ENCODE peak calls at places on chromosome 18, in four cellular contexts. A, V, R and Q are unnamed samples.

GRCh38 chr18:7568426-7568825 is 1.3 kb downstream of the PTPRM start:
- DNase-seq in V (peak), A (no peak), R (peak), Q (no peak)

GRCh38 chr18:72013512-72013911 is 530.6 kb downstream of the CBLN2 start:
- DNase-seq in V (no peak), R (no peak), A (no peak), Q (no peak)

GRCh38 chr18:23113576-23113975 is 21.7 kb upstream of the CABLES1 start:
- DNase-seq in V (no peak), A (no peak), R (no peak), Q (no peak)

GRCh38 chr18:25350561-25351201 is 1.3 kb downstream of the ZNF521 start:
- DNase-seq in V (peak), A (no peak), R (no peak), Q (peak)

GRCh38 chr18:38635706-38636105 is 1070.1 kb upstream of the CELF4 start:
- DNase-seq in V (no peak), R (no peak), A (no peak), Q (no peak)

GRCh38 chr18:35635171-35635570 is 53.6 kb downstream of the GALNT1 start:
- DNase-seq in V (no peak), R (no peak), A (no peak), Q (no peak)

GRCh38 chr18:24811963-24812681 is 351.7 kb downstream of the HRH4 start:
- DNase-seq in A (no peak), V (no peak), R (no peak), Q (no peak)

GRCh38 chr18:44625367-44625766 is 55.3 kb upstream of the SETBP1 start:
- DNase-seq in R (no peak), A (no peak), V (no peak), Q (no peak)

GRCh38 chr18:23827681-23828080 is 138.4 kb downstream of the LAMA3 start:
- DNase-seq in R (no peak), A (no peak), V (no peak), Q (peak)

GRCh38 chr18:4453712-4454547 is 1.2 kb downstream of the DLGAP1 start:
- DNase-seq in V (no peak), R (no peak), A (no peak), Q (no peak)

GRCh38 chr18:11245889-11246288 is 96.5 kb upstream of the PIEZO2 start:
- DNase-seq in V (no peak), A (no peak), R (no peak), Q (no peak)

GRCh38 chr18:15005313-15006130 is 257.6 kb downstream of the ANKRD30B start:
- DNase-seq in A (no peak), R (no peak), V (no peak), Q (no peak)

DNA sequence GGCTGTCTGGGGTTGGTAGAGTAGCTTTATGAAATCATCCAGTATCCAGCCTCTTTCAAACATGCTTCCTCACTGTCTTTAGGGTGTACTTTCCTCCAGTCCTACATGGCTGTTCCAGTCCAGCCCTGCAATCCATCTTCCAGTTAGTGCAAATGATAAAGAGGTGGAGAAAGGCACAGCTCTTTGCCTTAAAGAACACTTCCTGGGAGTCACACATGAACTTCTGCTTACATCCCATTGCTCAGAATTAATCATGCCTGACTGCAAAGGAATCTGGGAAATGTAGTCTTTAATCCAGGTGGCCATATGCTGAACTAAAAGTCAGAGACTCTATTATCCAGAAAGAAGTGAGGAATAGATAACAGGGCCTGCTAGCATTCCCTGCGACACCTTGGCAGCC is 220.4 kb downstream of the HAUS1 start:
- DNase-seq in A (no peak), R (no peak), V (no peak), Q (no peak)
- H3K27ac ChIP-seq in A (no peak), R (no peak), V (no peak), Q (no peak)

GRCh38 chr18:59272971-59273935 is at the start of gene RAX:
- DNase-seq in R (no peak), A (no peak), V (no peak), Q (no peak)

GRCh38 chr18:59270689-59271257 is 2.5 kb downstream of the RAX start:
- DNase-seq in R (no peak), V (no peak), A (no peak), Q (no peak)

GRCh38 chr18:59269563-59270214 is 3.6 kb downstream of the RAX start:
- DNase-seq in A (no peak), R (no peak), V (no peak), Q (no peak)

GRCh38 chr18:59272221-59272888 is 899 bp downstream of the RAX start:
- DNase-seq in R (no peak), A (no peak), V (no peak), Q (no peak)

GRCh38 chr18:59271606-59272220 is 1.5 kb downstream of the RAX start:
- DNase-seq in A (no peak), R (no peak), V (no peak), Q (no peak)
- H3K4me3 ChIP-seq in A (no peak), R (no peak), V (no peak), Q (no peak)

GRCh38 chr18:58525928-58526424 is 102.9 kb downstream of the ALPK2 start:
- DNase-seq in A (no peak), R (no peak), V (no peak), Q (no peak)

GRCh38 chr18:58526425-58527115 is 102.3 kb downstream of the ALPK2 start:
- DNase-seq in A (no peak), V (no peak), R (no peak), Q (no peak)

GRCh38 chr18:58525517-58525916 is 103.4 kb downstream of the ALPK2 start:
- DNase-seq in R (no peak), V (no peak), A (no peak), Q (no peak)

GRCh38 chr18:58520964-58521363 is 107.9 kb downstream of the ALPK2 start:
- DNase-seq in R (no peak), V (no peak), A (no peak), Q (no peak)

GRCh38 chr18:58522157-58522556 is 106.7 kb downstream of the ALPK2 start:
- DNase-seq in V (no peak), R (no peak), A (no peak), Q (no peak)
- H3K27ac ChIP-seq in V (no peak), R (no peak), A (no peak), Q (no peak)

DNA sequence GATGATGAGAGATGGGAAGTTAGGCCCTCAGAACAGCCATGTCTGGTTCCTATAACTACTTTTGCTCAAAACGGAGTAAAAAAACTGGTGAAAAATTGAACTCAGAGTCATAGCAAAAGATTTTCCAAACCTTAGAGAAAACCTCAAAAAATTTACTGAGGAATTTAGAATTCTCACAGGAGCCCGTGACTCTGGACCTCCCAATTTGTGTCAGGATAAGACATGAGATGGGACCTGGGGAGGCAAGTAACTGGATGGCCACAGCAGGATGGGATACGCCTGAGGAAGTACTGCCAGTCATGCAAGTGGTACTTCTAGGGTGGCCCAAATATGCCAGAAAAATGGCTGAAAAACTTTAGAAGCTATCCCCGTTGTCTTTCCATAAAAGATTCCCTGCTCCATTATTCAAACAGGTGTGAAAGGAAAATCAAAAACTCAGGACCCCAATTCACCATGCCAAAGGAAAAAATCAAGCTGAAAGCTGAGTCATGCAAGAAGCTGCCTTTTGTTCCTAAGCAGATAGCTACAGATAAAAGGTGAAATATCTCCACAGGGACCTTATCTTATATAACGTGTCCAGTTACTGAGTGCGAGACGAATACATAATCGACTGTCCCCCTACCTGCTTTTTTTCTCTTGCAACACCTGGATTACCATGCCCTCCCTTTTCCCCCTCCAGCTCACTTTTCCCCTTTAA is 34.1 kb upstream of the LIPG start:
- DNase-seq in A (no peak), V (no peak), R (no peak), Q (no peak)
- H3K4me3 ChIP-seq in A (no peak), V (no peak), R (no peak), Q (no peak)

GRCh38 chr18:42064109-42064508 is 109.1 kb downstream of the PIK3C3 start:
- DNase-seq in V (no peak), A (no peak), R (no peak), Q (no peak)

GRCh38 chr18:42072407-42072806 is 117.4 kb downstream of the PIK3C3 start:
- DNase-seq in V (no peak), A (no peak), R (no peak), Q (no peak)

GRCh38 chr18:42067527-42067926 is 112.5 kb downstream of the PIK3C3 start:
- DNase-seq in A (no peak), R (no peak), V (no peak), Q (no peak)

GRCh38 chr18:42069036-42069435 is 114.0 kb downstream of the PIK3C3 start:
- DNase-seq in A (no peak), V (no peak), R (no peak), Q (no peak)

GRCh38 chr18:42068030-42068429 is 113.0 kb downstream of the PIK3C3 start:
- DNase-seq in V (no peak), A (no peak), R (no peak), Q (no peak)
- H3K27ac ChIP-seq in V (no peak), A (no peak), R (no peak), Q (no peak)

DNA sequence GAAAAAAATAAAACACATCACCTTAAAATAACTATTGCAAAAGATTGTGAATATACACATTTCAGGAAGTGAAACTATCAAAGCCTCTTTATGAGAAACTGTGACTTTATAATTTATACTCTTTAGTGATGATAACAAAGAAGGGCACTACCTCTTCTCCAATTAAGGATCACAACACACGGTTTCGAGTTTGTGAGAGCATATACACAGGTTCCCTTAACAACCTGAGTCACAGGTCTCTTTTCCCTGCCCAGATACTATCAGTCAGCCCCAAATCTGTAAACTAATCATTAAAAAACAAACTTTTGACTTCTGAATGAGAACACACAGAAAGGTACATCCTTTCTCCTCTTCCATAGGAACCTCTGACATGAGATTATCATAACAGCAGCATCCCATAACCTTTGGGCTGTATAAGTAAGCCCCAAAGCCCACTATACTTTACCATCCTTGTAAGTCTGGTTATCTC is 44.9 kb downstream of the PTPN2 start:
- DNase-seq in V (no peak), A (no peak), R (no peak), Q (no peak)
- H3K4me3 ChIP-seq in V (no peak), A (peak), R (no peak), Q (peak)

GRCh38 chr18:39840406-39840805 is 2114.6 kb upstream of the PIK3C3 start:
- DNase-seq in R (no peak), A (no peak), V (no peak), Q (no peak)

GRCh38 chr18:39839782-39840181 is 2115.3 kb upstream of the PIK3C3 start:
- DNase-seq in R (no peak), V (no peak), A (no peak), Q (no peak)

GRCh38 chr18:39842042-39842791 is 2112.8 kb upstream of the PIK3C3 start:
- DNase-seq in V (no peak), A (no peak), R (no peak), Q (no peak)

GRCh38 chr18:39843546-39843945 is 2111.5 kb upstream of the PIK3C3 start:
- DNase-seq in V (no peak), R (no peak), A (no peak), Q (no peak)

GRCh38 chr18:39841133-39842041 is 2113.6 kb upstream of the PIK3C3 start:
- DNase-seq in A (no peak), R (peak), V (no peak), Q (no peak)
- H3K27ac ChIP-seq in A (no peak), R (no peak), V (no peak), Q (no peak)

GRCh38 chr18:79507546-79508480 is 112.1 kb downstream of the NFATC1 start:
- DNase-seq in R (no peak), A (peak), V (peak), Q (peak)

GRCh38 chr18:79508565-79509535 is 113.1 kb downstream of the NFATC1 start:
- DNase-seq in A (peak), V (peak), R (no peak), Q (no peak)

GRCh38 chr18:79503891-79504475 is 108.3 kb downstream of the NFATC1 start:
- DNase-seq in R (no peak), A (peak), V (peak), Q (no peak)

GRCh38 chr18:79507076-79507545 is 111.4 kb downstream of the NFATC1 start:
- DNase-seq in A (peak), V (peak), R (peak), Q (peak)

DNA sequence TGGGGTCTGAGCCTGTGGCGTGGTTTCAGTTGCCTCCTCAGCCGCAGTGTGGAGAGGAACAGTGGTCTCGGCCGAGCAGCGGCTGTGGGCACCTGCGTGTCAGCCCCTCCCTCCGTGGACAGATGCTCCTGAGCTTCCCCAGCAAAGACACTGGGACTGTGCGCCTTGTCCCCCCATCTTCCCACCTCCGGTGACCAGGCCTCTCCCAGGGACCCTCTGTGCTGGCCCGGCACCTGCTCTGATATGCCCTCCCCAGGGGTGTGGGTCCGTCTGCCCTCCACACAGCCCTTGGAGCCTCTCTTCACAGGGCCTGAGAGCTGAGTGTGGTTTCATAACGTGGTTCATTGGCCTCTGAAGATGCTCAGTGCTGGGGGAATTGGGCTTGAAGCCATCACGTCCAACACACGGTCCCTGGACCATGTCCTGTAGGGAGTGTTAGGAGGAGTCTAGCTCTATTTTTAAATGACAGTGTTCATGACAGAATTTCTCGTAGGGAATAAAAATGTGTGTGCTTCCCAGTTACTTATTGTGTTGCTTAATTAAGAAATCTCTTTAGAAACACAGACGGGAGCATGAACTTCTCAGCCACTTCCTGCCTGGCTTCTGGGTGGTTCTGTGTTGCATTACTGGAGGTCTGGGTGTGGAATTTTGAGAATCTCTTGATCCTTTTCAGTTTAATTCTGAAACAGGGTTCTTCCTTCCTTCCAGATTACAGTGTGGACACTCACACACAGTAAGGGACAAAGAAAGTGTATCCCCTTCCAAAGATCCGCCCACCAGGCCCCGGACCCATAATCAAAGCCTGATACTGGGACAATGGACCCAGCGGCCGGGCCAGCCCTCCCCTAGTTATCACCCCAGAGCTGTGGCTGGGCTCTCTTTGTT is 110.7 kb downstream of the NFATC1 start:
- DNase-seq in R (no peak), V (peak), A (peak), Q (peak)
- H3K4me3 ChIP-seq in R (no peak), V (peak), A (peak), Q (no peak)

GRCh38 chr18:47603158-47603557 is 327.3 kb downstream of the SMAD2 start:
- DNase-seq in A (no peak), V (no peak), R (no peak), Q (no peak)

GRCh38 chr18:47606526-47606925 is 323.9 kb downstream of the SMAD2 start:
- DNase-seq in V (no peak), A (no peak), R (no peak), Q (no peak)

GRCh38 chr18:47604041-47604440 is 326.4 kb downstream of the SMAD2 start:
- DNase-seq in R (no peak), V (no peak), A (no peak), Q (no peak)

GRCh38 chr18:47602273-47602897 is 328.1 kb downstream of the SMAD2 start:
- DNase-seq in V (no peak), R (no peak), A (no peak), Q (no peak)

DNA sequence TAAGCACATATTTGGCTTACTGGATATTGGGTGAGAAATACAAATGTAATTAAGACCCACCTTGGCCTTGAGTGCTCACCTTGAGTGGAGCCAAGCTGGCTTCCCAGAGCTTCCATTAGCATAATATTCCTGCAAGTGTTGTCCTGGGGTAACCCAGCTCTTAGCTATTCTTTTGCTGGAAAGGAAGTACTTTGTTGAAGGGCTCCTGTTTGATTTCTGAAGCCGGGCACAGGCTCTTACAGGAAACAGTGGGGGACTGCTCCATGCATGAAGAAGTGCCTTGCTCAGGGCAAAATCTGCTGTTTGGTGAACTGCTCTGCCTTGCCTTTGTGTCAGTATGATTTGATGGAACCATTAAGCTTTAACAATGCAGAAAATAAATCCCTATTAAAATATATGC is 325.4 kb downstream of the SMAD2 start:
- DNase-seq in R (no peak), V (no peak), A (no peak), Q (no peak)
- H3K27ac ChIP-seq in R (no peak), V (no peak), A (no peak), Q (no peak)

GRCh38 chr18:47888156-47888555 is 42.3 kb downstream of the SMAD2 start:
- DNase-seq in V (no peak), R (no peak), A (no peak), Q (no peak)
- H3K4me3 ChIP-seq in V (no peak), R (no peak), A (no peak), Q (no peak)